ENCODE peak calls at places on chromosomes 4 and X, in four cellular contexts. F is SK-N-SH, N is psoas muscle, A is HepG2. T is an unnamed sample.

GRCh38 chr4:151689211-151689991 is 71.4 kb downstream of the GATB start:
- DNase-seq in N (no peak), F (no peak), A (no peak), T (no peak)

GRCh38 chrX:57977992-57978391 is 67.7 kb upstream of the ZXDA start:
- DNase-seq in N (no peak), F (no peak), A (peak; percentile 0), T (no peak)

GRCh38 chr4:166198516-166198915 is 325.5 kb downstream of the TLL1 start:
- DNase-seq in F (no peak), N (no peak), A (no peak), T (peak; percentile 34)

GRCh38 chrX:10156199-10157031 is at the start of gene CLCN4:
- DNase-seq in N (peak; percentile 74), A (peak; percentile 67), F (peak; percentile 41), T (peak; percentile 67)

GRCh38 chr4:97317691-97318090 is 825.6 kb downstream of the STPG2 start:
- DNase-seq in A (no peak), N (no peak), F (no peak), T (peak; percentile 9)

GRCh38 chr4:5888222-5888701 is 4.6 kb downstream of the CRMP1 start:
- DNase-seq in F (peak; percentile 92), A (no peak), N (no peak), T (peak; percentile 87)

GRCh38 chr4:25813705-25814104 is 49.1 kb downstream of the SEL1L3 start:
- DNase-seq in A (peak; percentile 65), N (no peak), F (no peak), T (no peak)

GRCh38 chrX:17621566-17622270 is 115.6 kb upstream of the SCML1 start:
- DNase-seq in A (no peak), N (no peak), F (no peak), T (no peak)

GRCh38 chr4:10593130-10593529 is 91.4 kb downstream of the CLNK start:
- DNase-seq in N (no peak), F (no peak), A (no peak), T (peak; percentile 31)

GRCh38 chr4:93776386-93777080 is 52.0 kb upstream of the ATOH1 start:
- DNase-seq in A (no peak), N (no peak), F (no peak), T (no peak)

GRCh38 chrX:2351999-2352995 is 148.5 kb downstream of the DHRSX start:
- DNase-seq in F (no peak), N (peak; percentile 20), A (no peak), T (no peak)

GRCh38 chr4:76616526-76616925 is 181.5 kb downstream of the SHROOM3 start:
- DNase-seq in N (no peak), F (no peak), A (no peak), T (no peak)

DNA sequence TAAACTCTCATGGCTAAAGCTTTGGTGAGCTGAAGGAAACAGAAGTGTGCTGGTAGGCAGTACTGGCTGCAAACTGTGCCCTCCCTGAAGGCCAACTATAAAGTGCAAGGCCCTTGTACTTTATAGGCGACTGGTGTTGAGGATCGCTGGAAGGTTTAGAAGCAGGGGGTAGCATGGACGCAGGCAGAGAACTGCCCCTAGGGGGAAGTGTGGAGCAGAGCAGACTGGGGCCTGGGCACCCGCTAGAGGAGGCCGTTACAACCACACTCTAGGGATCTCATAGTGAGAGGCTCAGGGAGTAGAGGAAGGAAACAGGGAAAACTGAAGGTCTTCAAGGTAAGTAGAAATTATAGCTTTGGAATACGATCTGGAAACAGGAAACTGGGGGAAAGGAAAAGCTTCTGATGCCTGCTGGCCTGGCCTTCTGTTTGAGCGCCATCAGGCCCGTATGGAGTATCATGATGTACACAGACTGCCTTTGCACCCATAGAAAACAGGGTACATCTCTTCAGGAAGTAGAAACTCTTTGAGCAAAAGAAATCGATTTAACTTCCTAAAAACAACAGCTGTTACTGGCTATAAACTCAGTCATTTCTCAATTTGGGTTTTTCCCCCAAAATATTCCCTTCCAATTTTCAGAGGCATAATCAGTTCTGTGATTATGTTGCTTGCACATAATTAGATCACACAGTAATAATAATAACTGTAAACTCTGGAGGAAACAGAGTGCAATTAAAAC is 23.9 kb upstream of the TMSB4X start:
- DNase-seq in A (peak; percentile 26), F (peak; percentile 39), N (no peak), T (peak; percentile 65)
- H3K4me3 ChIP-seq in A (no peak overlapping the region), F (no peak overlapping the region), N (no peak overlapping the region), T (no peak overlapping the region)

GRCh38 chrX:115591420-115591819 is 30.4 kb downstream of the PLS3 start:
- DNase-seq in N (no peak), F (no peak), A (no peak), T (no peak)
- H3K4me3 ChIP-seq in N (no peak overlapping the region), F (no peak overlapping the region), A (no peak overlapping the region), T (no peak overlapping the region)

DNA sequence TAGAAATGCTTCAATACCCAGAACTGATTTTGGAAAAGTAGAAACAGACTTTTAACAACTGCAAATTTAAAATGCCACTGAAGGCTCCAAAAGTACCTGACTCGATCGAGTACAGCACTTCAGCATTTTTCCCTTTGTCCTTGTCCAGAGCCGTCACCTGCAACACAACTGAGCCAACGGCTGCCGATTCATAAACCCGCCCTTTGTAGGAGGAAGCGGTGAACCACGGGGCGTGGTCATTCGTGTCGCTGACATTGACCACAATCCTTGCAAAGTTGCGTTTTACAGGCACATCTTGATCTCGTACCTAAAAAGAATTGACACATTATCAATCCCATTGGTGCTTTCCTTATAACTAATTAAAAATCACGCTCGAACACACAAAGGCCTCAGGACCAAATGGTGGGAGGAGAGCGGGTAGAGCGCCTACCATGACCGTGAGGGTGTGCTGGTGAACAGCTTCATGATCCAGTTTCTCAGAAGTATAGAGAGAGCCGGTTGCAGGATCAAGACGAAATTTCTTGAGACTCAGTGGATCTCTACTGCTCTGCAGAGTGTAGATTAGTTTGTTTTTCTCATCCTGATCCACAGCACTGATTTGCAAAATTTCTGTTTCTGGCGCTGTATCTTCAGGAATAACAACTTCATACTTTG is 72.8 kb upstream of the MTNR1A start:
- DNase-seq in A (no peak), N (no peak), F (no peak), T (no peak)
- H3K4me3 ChIP-seq in A (no peak overlapping the region), N (no peak overlapping the region), F (no peak overlapping the region), T (no peak overlapping the region)

GRCh38 chr4:155442267-155443105 is 65.7 kb upstream of the MAP9 start:
- DNase-seq in F (peak; percentile 55), A (peak; percentile 32), N (peak; percentile 70), T (peak; percentile 79)
- H3K4me3 ChIP-seq in F (peak overlapping the region; percentile 1), A (no peak overlapping the region), N (peak overlapping the region; percentile 42), T (no peak overlapping the region)

GRCh38 chr4:70718811-70719604 is 2.8 kb upstream of the RUFY3 start:
- DNase-seq in F (no peak), N (no peak), A (no peak), T (no peak)

GRCh38 chr4:70725633-70726032 is 3.9 kb downstream of the RUFY3 start:
- DNase-seq in N (no peak), F (no peak), A (no peak), T (no peak)

GRCh38 chr4:70724463-70724862 is 2.7 kb downstream of the RUFY3 start:
- DNase-seq in A (no peak), N (no peak), F (no peak), T (no peak)

GRCh38 chr4:70722199-70722791 is 531 bp downstream of the RUFY3 start:
- DNase-seq in A (no peak), F (peak; percentile 57), N (peak; percentile 24), T (no peak)

GRCh38 chr4:70721747-70722146 is at the start of gene RUFY3:
- DNase-seq in F (peak; percentile 80), A (no peak), N (peak; percentile 26), T (peak; percentile 42)
- H3K4me3 ChIP-seq in F (peak within 1 kb of the TSS; percentile 80), A (no peak within 1 kb of the TSS), N (peak within 1 kb of the TSS; percentile 57), T (no peak within 1 kb of the TSS)

DNA sequence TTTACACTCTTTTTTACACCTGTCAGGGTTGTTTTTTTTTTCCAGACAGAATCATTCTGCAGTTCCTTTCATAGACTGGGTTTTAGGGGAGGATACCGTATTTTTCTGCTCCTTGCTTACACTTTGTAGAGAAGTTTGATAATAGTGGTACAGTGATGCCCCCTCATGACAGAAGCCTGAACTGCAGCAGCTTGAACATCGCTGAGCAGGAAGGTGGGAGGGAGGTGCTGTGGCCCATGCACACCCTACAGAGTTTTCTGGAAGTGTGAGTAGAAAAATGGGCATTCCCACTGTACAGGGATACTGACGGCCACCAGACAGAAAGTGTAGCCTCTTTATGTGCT is 54.5 kb downstream of the RAB40A start:
- DNase-seq in A (peak; percentile 44), N (peak; percentile 47), F (peak; percentile 38), T (peak; percentile 75)
- H3K4me3 ChIP-seq in A (peak overlapping the region; percentile 62), N (peak overlapping the region; percentile 42), F (no peak overlapping the region), T (no peak overlapping the region)

T was measured in GM23338.